ENCODE peak calls at places on chromosomes 3 and 15, in four cellular contexts. K is dorsolateral prefrontal cortex, Z is fibroblast of lung, I is choroid plexus epithelial cell. E is an unnamed sample.
A peak's percentile ranks its signal among the peaks of the same experiment; 100 is the strongest.

GRCh38 chr3:120472121-120472844 is 21.5 kb upstream of the FSTL1 start:
- DNase-seq in K (no peak), Z (peak; percentile 56), I (no peak), E (no peak)

GRCh38 chr3:128321418-128321817 is 145.3 kb downstream of the DNAJB8 start:
- DNase-seq in K (no peak), Z (no peak), I (no peak), E (peak; percentile 15)

GRCh38 chr3:140296796-140297352 is 361.9 kb downstream of the CLSTN2 start:
- DNase-seq in K (no peak), Z (peak; percentile 54), I (peak; percentile 3), E (no peak)

GRCh38 chr3:136787226-136787793 is 31.6 kb upstream of the SLC35G2 start:
- DNase-seq in K (no peak), Z (peak; percentile 48), I (peak; percentile 78), E (no peak)

GRCh38 chr15:78541744-78542034 is 1.4 kb downstream of the PSMA4 start:
- DNase-seq in K (no peak), Z (no peak), I (no peak), E (no peak)

GRCh38 chr3:128335621-128336296 is 130.9 kb downstream of the DNAJB8 start:
- DNase-seq in K (no peak), Z (no peak), I (no peak), E (no peak)

GRCh38 chr3:55160241-55160877 is 232.5 kb upstream of the LRTM1 start:
- DNase-seq in K (no peak), Z (peak; percentile 100), I (peak; percentile 88), E (no peak)

GRCh38 chr3:182182531-182182968 is 470.8 kb downstream of the SOX2 start:
- DNase-seq in K (no peak), Z (peak; percentile 57), I (no peak), E (no peak)

GRCh38 chr3:128383316-128384235 is 83.1 kb downstream of the DNAJB8 start:
- DNase-seq in K (no peak), Z (peak; percentile 39), I (peak; percentile 26), E (no peak)

GRCh38 chr3:67540198-67540894 is 114.1 kb downstream of the SUCLG2 start:
- DNase-seq in K (no peak), Z (no peak), I (no peak), E (no peak)

GRCh38 chr3:156519758-156520162 is 35.2 kb downstream of the SSR3 start:
- DNase-seq in K (no peak), Z (no peak), I (no peak), E (no peak)

GRCh38 chr15:32738677-32739076 is 20.9 kb downstream of the GREM1 start:
- DNase-seq in K (no peak), Z (no peak), I (no peak), E (no peak)

GRCh38 chr3:71050521-71051258 is 532.8 kb downstream of the FOXP1 start:
- DNase-seq in K (no peak), Z (peak; percentile 96), I (peak; percentile 54), E (no peak)

GRCh38 chr15:56749982-56750381 is 16.7 kb upstream of the ZNF280D start:
- DNase-seq in K (no peak), Z (no peak), I (peak; percentile 67), E (no peak)

GRCh38 chr3:9809239-9809614 is 835 bp upstream of the TTLL3 start:
- DNase-seq in K (no peak), Z (no peak), I (no peak), E (no peak)

GRCh38 chr15:31236184-31237041 is 90.2 kb upstream of the KLF13 start:
- DNase-seq in K (peak; percentile 57), Z (peak; percentile 96), I (peak; percentile 97), E (no peak)

GRCh38 chr3:135106445-135106844 is 311.4 kb downstream of the EPHB1 start:
- DNase-seq in K (no peak), Z (peak; percentile 7), I (no peak), E (no peak)

GRCh38 chr15:101062471-101063171 is 143.5 kb downstream of the LRRK1 start:
- DNase-seq in K (no peak), Z (no peak), I (no peak), E (no peak)

GRCh38 chr3:134464693-134465385 is 20.9 kb downstream of the ANAPC13 start:
- DNase-seq in K (no peak), Z (no peak), I (no peak), E (no peak)

GRCh38 chr3:126414406-126414805 is 19.7 kb downstream of the CFAP100 start:
- DNase-seq in K (no peak), Z (no peak), I (no peak), E (no peak)

GRCh38 chr3:153160451-153161137 is 1.4 kb upstream of the RAP2B start:
- DNase-seq in K (peak; percentile 38), Z (peak; percentile 92), I (peak; percentile 88), E (peak; percentile 96)

GRCh38 chr3:136612512-136612911 is 139.7 kb downstream of the STAG1 start:
- DNase-seq in K (no peak), Z (peak; percentile 35), I (peak; percentile 13), E (no peak)

GRCh38 chr3:192897005-192897404 is 20.7 kb downstream of the MB21D2 start:
- DNase-seq in K (no peak), Z (no peak), I (no peak), E (no peak)

GRCh38 chr3:129413687-129414506 is 14.5 kb downstream of the EFCAB12 start:
- DNase-seq in K (no peak), Z (peak; percentile 97), I (peak; percentile 97), E (no peak)

GRCh38 chr3:186411994-186412393 is 50.0 kb upstream of the DGKG start:
- DNase-seq in K (no peak), Z (no peak), I (no peak), E (no peak)

GRCh38 chr15:88756521-88756920 is 46.7 kb upstream of the ACAN start:
- DNase-seq in K (no peak), Z (no peak), I (no peak), E (no peak)

GRCh38 chr15:85967553-85967952 is 112.1 kb upstream of the AGBL1 start:
- DNase-seq in K (no peak), Z (no peak), I (no peak), E (no peak)

DNA sequence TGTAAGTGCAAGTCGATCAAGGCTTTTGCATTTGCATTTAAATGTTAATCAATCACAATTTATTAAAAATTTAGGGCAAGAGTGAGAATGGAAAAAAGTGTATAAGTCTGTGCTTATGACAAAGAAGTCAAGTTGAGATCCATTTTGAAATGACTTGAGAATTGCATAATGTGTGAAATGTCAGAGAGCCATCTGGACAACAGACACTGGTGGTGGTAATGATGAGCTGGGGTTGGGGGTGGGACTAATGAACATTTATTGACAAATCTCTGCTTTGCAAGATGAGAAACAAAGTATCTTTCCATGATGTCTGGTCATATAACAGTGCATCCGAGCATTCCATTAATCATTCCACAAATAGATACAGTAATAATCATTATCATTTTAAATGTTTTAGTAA is 89.4 kb upstream of the ZBTB20 start:
- DNase-seq in K (no peak), Z (no peak), I (no peak), E (no peak)
- TF ChIP-seq CTCF in K (no peak), Z (no peak), I (no peak), E (no peak)

DNA sequence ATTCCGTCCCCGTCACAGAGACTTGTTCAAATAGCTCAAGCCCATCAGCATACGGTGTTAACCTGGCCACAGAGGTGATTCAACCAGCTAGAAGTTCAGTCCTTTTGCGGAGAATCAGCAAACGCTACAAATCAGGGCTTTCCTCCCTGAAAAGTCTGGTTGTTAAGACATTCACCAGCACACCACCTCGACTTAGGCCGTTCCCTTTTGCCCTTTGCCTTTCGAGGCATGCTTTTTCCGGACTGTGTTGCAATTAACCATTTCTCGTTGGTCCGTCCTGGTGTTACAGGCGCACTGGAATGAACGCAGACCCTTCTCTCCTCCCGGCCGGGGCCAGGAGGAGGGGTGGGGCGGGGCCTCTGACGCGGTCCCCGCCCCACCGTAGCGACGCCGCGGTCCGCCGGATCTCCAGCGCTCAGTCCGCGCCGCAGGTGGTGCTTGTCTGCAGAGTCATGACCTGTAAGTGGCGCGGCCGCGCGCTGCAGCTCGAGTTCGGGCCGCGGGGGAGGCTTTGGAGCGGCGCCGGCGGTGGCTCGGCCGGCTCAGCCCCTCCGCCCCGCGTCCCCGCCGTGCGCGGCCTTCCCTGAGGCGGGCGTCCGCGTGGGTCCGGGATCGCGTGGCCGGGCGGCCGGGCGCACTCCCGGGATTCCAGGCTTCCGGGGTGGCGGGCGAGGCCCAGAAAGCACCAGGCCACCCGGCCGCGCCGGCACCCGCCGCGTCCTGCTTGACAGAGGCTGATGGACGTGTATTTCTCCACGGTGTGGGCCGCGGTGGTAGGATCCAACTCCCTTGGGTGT is at the start of gene NIT2:
- DNase-seq in K (peak; percentile 50), Z (peak; percentile 82), I (peak; percentile 83), E (peak; percentile 52)
- TF ChIP-seq CTCF in K (no peak), Z (no peak), I (no peak), E (no peak)

GRCh38 chr15:41505776-41506175 is 7.9 kb downstream of the LTK start:
- DNase-seq in K (no peak), Z (no peak), I (no peak), E (no peak)

GRCh38 chr15:41507820-41508290 is 5.8 kb downstream of the LTK start:
- DNase-seq in K (no peak), Z (no peak), I (no peak), E (no peak)

GRCh38 chr15:41503669-41504010 is 10.0 kb downstream of the ITPKA start:
- DNase-seq in K (no peak), Z (no peak), I (no peak), E (no peak)

GRCh38 chr15:41504751-41505492 is 8.7 kb downstream of the LTK start:
- DNase-seq in K (no peak), Z (no peak), I (no peak), E (no peak)

DNA sequence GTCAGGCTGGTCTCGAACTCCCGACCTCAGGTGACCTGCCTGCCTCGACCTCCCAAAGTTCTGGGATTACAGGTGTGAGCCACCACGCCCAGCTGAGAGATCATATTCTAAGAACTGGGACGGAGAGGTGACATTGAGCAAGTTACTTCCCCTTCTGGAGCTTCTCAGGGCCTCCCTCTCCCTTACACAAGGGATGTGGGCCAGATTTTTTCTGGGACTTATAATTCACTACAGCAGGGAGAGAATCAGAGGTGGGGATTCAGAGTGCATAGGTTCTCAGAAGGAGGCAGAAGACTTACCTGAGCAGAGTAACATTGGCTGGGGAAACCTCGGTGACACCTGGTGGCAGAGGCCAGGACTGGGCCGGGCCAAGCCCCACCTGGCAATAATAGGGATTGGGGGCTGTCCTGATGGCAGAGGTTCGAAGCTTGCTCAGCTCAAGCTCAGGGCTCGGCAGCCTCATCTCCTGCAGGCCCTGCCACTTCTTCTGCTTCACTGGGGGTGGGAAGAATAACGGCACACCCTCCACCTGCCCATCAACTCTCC is 6.8 kb downstream of the LTK start:
- DNase-seq in K (no peak), Z (no peak), I (no peak), E (no peak)
- TF ChIP-seq CTCF in K (no peak), Z (no peak), I (no peak), E (no peak)

DNA sequence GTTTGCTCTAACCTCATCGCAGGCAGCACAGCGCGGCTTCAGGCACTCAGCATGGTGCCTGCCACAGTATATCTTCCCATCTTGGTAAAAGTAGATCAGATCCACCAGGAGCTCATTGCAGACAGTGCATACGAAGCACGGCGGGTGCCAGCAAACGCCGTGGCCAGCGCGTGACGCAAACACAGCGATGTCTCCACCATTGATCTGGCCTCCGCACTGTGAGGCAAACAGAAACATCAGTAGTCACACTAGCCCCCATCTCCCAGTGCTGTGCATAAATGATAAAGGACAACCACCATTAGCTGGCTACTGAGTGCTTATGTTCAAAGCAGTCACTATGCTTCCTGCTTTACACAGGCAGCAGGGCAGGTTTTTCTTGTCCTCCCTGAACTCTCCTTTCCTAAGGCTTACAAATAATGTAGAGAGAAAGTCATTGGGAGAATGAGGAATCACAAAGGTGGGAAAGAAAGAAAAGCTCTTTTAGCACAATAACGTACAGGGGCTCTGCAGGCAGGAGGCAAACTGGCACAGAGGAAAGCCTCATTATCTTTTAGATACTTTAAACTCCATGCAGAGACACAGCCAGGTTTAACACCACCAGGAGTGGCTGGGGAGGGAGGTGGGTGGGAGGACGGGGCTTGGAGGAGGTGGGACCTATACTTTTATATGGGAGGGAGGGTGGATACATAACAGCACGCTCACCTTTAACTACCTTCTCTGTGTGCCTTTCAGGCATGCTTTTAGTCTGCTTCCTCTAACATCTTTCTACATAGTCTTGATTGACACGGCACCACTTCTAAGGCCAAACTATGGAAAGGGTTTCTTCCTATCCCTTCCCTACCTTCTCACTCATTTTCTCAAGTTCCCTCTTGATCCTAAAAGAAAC is 67.9 kb downstream of the PRICKLE2 start:
- DNase-seq in K (no peak), Z (no peak), I (no peak), E (no peak)
- TF ChIP-seq CTCF in K (no peak), Z (no peak), I (no peak), E (no peak)

E was measured in CD14-positive monocyte.